ENCODE peak calls at places on chromosomes 2 and 18, in nine cellular contexts. One of them, this sample, is unnamed.

GRCh38 chr18:23689031-23689615 is at the start of gene LAMA3:
- DNase-seq in neural progenitor cell: peak
- DNase-seq in Karpas-422: no peak
- DNase-seq in H9: no peak
- DNase-seq in IMR-90: peak
- DNase-seq in fibroblast of lung: peak
- DNase-seq in mesendoderm: peak
- DNase-seq in GM23248: peak
- DNase-seq in neuronal stem cell: peak
- DNase-seq in this sample: peak

GRCh38 chr2:177282101-177282573 is 17.6 kb upstream of the NFE2L2 start:
- DNase-seq in H9: no peak
- DNase-seq in GM23248: peak
- DNase-seq in neural progenitor cell: no peak
- DNase-seq in mesendoderm: peak
- DNase-seq in fibroblast of lung: no peak
- DNase-seq in Karpas-422: no peak
- DNase-seq in neuronal stem cell: no peak
- DNase-seq in IMR-90: peak
- DNase-seq in this sample: no peak

GRCh38 chr18:61738488-61738887 is 154.3 kb downstream of the RNF152 start:
- DNase-seq in neuronal stem cell: no peak
- DNase-seq in GM23248: peak
- DNase-seq in mesendoderm: no peak
- DNase-seq in Karpas-422: no peak
- DNase-seq in IMR-90: peak
- DNase-seq in fibroblast of lung: peak
- DNase-seq in neural progenitor cell: no peak
- DNase-seq in H9: no peak
- DNase-seq in this sample: peak

GRCh38 chr2:177172034-177172880 is 40.3 kb upstream of the HNRNPA3 start:
- DNase-seq in IMR-90: peak
- DNase-seq in H9: no peak
- DNase-seq in neural progenitor cell: no peak
- DNase-seq in neuronal stem cell: no peak
- DNase-seq in Karpas-422: no peak
- DNase-seq in fibroblast of lung: peak
- DNase-seq in mesendoderm: peak
- DNase-seq in GM23248: peak
- DNase-seq in this sample: peak

GRCh38 chr2:152723918-152724317 is 5.5 kb downstream of the ARL6IP6 start:
- DNase-seq in H9: no peak
- DNase-seq in mesendoderm: no peak
- DNase-seq in neuronal stem cell: no peak
- DNase-seq in GM23248: no peak
- DNase-seq in neural progenitor cell: no peak
- DNase-seq in IMR-90: no peak
- DNase-seq in fibroblast of lung: no peak
- DNase-seq in Karpas-422: no peak
- DNase-seq in this sample: no peak

GRCh38 chr2:138035597-138036217 is 71.4 kb downstream of the HNMT start:
- DNase-seq in neuronal stem cell: no peak
- DNase-seq in neural progenitor cell: peak
- DNase-seq in GM23248: peak
- DNase-seq in Karpas-422: no peak
- DNase-seq in fibroblast of lung: peak
- DNase-seq in H9: no peak
- DNase-seq in mesendoderm: peak
- DNase-seq in IMR-90: no peak
- DNase-seq in this sample: peak

GRCh38 chr2:112869258-112869842 is 32.8 kb upstream of the IL1B start:
- DNase-seq in fibroblast of lung: peak
- DNase-seq in Karpas-422: no peak
- DNase-seq in neural progenitor cell: no peak
- DNase-seq in H9: no peak
- DNase-seq in mesendoderm: no peak
- DNase-seq in neuronal stem cell: no peak
- DNase-seq in GM23248: peak
- DNase-seq in IMR-90: peak
- DNase-seq in this sample: peak

GRCh38 chr18:11147962-11148654 is 1.3 kb downstream of the PIEZO2 start:
- DNase-seq in neuronal stem cell: no peak
- DNase-seq in mesendoderm: peak
- DNase-seq in fibroblast of lung: no peak
- DNase-seq in IMR-90: no peak
- DNase-seq in neural progenitor cell: no peak
- DNase-seq in Karpas-422: no peak
- DNase-seq in GM23248: peak
- DNase-seq in H9: peak
- DNase-seq in this sample: no peak

GRCh38 chr2:110906613-110907365 is 174.4 kb downstream of the ACOXL start:
- DNase-seq in neuronal stem cell: no peak
- DNase-seq in GM23248: no peak
- DNase-seq in IMR-90: no peak
- DNase-seq in Karpas-422: no peak
- DNase-seq in neural progenitor cell: no peak
- DNase-seq in mesendoderm: no peak
- DNase-seq in H9: no peak
- DNase-seq in fibroblast of lung: no peak
- DNase-seq in this sample: no peak

DNA sequence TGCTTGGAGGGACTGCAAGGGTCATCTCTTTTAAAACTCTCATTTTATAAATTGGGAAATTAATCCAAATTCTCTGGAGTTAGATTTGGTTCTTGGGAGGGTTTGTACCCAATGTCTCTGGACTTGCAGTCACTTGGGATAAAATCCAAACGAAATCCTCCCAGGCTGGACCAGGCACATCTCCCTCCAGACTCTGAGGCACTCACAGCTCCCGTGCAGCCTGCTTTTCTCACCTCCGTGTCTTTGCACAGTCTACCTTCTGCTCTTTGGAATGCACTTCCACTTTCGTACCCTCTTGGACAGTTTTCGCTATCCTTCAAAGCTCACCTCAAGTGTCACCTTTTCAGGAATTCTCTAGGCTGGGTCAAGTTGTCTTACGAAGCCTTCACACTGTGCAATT is 166.3 kb downstream of the MYCN start:
- DNase-seq in mesendoderm: no peak
- DNase-seq in neuronal stem cell: no peak
- DNase-seq in IMR-90: no peak
- DNase-seq in GM23248: no peak
- DNase-seq in neural progenitor cell: no peak
- DNase-seq in fibroblast of lung: no peak
- DNase-seq in Karpas-422: no peak
- DNase-seq in H9: no peak
- DNase-seq in this sample: no peak
- H3K9ac ChIP-seq in mesendoderm: peak
- H3K9ac ChIP-seq in neuronal stem cell: no peak
- H3K9ac ChIP-seq in IMR-90: no peak
- H3K9ac ChIP-seq in GM23248: no peak
- H3K9ac ChIP-seq in neural progenitor cell: no peak
- H3K9ac ChIP-seq in fibroblast of lung: no peak
- H3K9ac ChIP-seq in Karpas-422: no peak
- H3K9ac ChIP-seq in H9: no peak
- H3K9ac ChIP-seq in this sample: no peak

GRCh38 chr2:105328281-105329196 is 996 bp downstream of the TGFBRAP1 start:
- DNase-seq in H9: no peak
- DNase-seq in mesendoderm: peak
- DNase-seq in IMR-90: peak
- DNase-seq in GM23248: peak
- DNase-seq in neural progenitor cell: no peak
- DNase-seq in Karpas-422: peak
- DNase-seq in fibroblast of lung: peak
- DNase-seq in neuronal stem cell: no peak
- DNase-seq in this sample: peak

GRCh38 chr2:105327690-105328089 is 1.8 kb downstream of the TGFBRAP1 start:
- DNase-seq in Karpas-422: no peak
- DNase-seq in fibroblast of lung: no peak
- DNase-seq in IMR-90: no peak
- DNase-seq in H9: no peak
- DNase-seq in neuronal stem cell: no peak
- DNase-seq in mesendoderm: no peak
- DNase-seq in GM23248: no peak
- DNase-seq in neural progenitor cell: no peak
- DNase-seq in this sample: no peak

GRCh38 chr2:105329561-105330495 is at the start of gene TGFBRAP1:
- DNase-seq in GM23248: peak
- DNase-seq in Karpas-422: peak
- DNase-seq in H9: peak
- DNase-seq in neural progenitor cell: peak
- DNase-seq in IMR-90: peak
- DNase-seq in mesendoderm: peak
- DNase-seq in fibroblast of lung: peak
- DNase-seq in neuronal stem cell: peak
- DNase-seq in this sample: peak

GRCh38 chr2:105330681-105331375 is 1.3 kb upstream of the TGFBRAP1 start:
- DNase-seq in H9: no peak
- DNase-seq in Karpas-422: no peak
- DNase-seq in neuronal stem cell: no peak
- DNase-seq in mesendoderm: peak
- DNase-seq in IMR-90: no peak
- DNase-seq in neural progenitor cell: no peak
- DNase-seq in GM23248: no peak
- DNase-seq in fibroblast of lung: no peak
- DNase-seq in this sample: no peak

GRCh38 chr2:105329197-105329554 is 359 bp downstream of the TGFBRAP1 start:
- DNase-seq in GM23248: peak
- DNase-seq in neural progenitor cell: no peak
- DNase-seq in neuronal stem cell: no peak
- DNase-seq in H9: no peak
- DNase-seq in fibroblast of lung: no peak
- DNase-seq in mesendoderm: no peak
- DNase-seq in IMR-90: no peak
- DNase-seq in Karpas-422: peak
- DNase-seq in this sample: no peak
- H3K9ac ChIP-seq in GM23248: peak
- H3K9ac ChIP-seq in neural progenitor cell: no peak
- H3K9ac ChIP-seq in neuronal stem cell: peak
- H3K9ac ChIP-seq in H9: peak
- H3K9ac ChIP-seq in fibroblast of lung: peak
- H3K9ac ChIP-seq in mesendoderm: peak
- H3K9ac ChIP-seq in IMR-90: peak
- H3K9ac ChIP-seq in Karpas-422: peak
- H3K9ac ChIP-seq in this sample: peak

GRCh38 chr2:17539993-17540812 is at the start of gene VSNL1:
- DNase-seq in H9: peak
- DNase-seq in GM23248: peak
- DNase-seq in fibroblast of lung: peak
- DNase-seq in IMR-90: peak
- DNase-seq in mesendoderm: peak
- DNase-seq in neuronal stem cell: peak
- DNase-seq in Karpas-422: no peak
- DNase-seq in neural progenitor cell: peak
- DNase-seq in this sample: peak
- H3K9ac ChIP-seq in H9: peak
- H3K9ac ChIP-seq in GM23248: peak
- H3K9ac ChIP-seq in fibroblast of lung: peak
- H3K9ac ChIP-seq in IMR-90: no peak
- H3K9ac ChIP-seq in mesendoderm: peak
- H3K9ac ChIP-seq in neuronal stem cell: peak
- H3K9ac ChIP-seq in Karpas-422: no peak
- H3K9ac ChIP-seq in neural progenitor cell: no peak
- H3K9ac ChIP-seq in this sample: peak

GRCh38 chr2:161141033-161141432 is 19.2 kb upstream of the TANK start:
- DNase-seq in H9: no peak
- DNase-seq in GM23248: no peak
- DNase-seq in mesendoderm: no peak
- DNase-seq in IMR-90: no peak
- DNase-seq in fibroblast of lung: no peak
- DNase-seq in Karpas-422: no peak
- DNase-seq in neural progenitor cell: no peak
- DNase-seq in neuronal stem cell: no peak
- DNase-seq in this sample: no peak
- H3K9ac ChIP-seq in H9: no peak
- H3K9ac ChIP-seq in GM23248: no peak
- H3K9ac ChIP-seq in mesendoderm: no peak
- H3K9ac ChIP-seq in IMR-90: no peak
- H3K9ac ChIP-seq in fibroblast of lung: no peak
- H3K9ac ChIP-seq in Karpas-422: no peak
- H3K9ac ChIP-seq in neural progenitor cell: no peak
- H3K9ac ChIP-seq in neuronal stem cell: no peak
- H3K9ac ChIP-seq in this sample: no peak

GRCh38 chr2:104656496-104657310 is 197.2 kb upstream of the POU3F3 start:
- DNase-seq in neuronal stem cell: no peak
- DNase-seq in H9: no peak
- DNase-seq in Karpas-422: no peak
- DNase-seq in GM23248: no peak
- DNase-seq in IMR-90: no peak
- DNase-seq in neural progenitor cell: peak
- DNase-seq in fibroblast of lung: no peak
- DNase-seq in mesendoderm: peak
- DNase-seq in this sample: no peak
- H3K9ac ChIP-seq in neuronal stem cell: no peak
- H3K9ac ChIP-seq in H9: no peak
- H3K9ac ChIP-seq in Karpas-422: no peak
- H3K9ac ChIP-seq in GM23248: no peak
- H3K9ac ChIP-seq in IMR-90: no peak
- H3K9ac ChIP-seq in neural progenitor cell: no peak
- H3K9ac ChIP-seq in fibroblast of lung: no peak
- H3K9ac ChIP-seq in mesendoderm: no peak
- H3K9ac ChIP-seq in this sample: no peak

DNA sequence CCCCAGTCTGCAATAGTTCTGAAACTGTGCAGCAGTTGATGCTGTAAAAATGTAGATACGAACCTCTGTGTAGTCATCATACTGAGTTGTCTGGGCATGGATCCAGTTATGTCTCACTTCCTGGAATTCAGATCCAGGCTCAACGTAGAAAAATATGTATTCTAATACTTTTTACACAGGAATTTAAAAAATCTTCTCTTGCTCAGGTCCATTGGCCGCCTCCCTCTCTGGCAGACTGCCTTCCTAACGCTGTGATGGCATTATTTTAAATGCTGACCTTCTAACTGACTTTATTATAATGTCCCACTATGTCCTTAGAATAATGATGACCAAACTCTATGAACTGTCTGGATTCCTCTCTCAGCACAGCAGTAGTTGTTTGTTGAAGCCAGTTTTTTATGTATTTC is 119.6 kb downstream of the FEZ2 start:
- DNase-seq in H9: no peak
- DNase-seq in GM23248: peak
- DNase-seq in Karpas-422: no peak
- DNase-seq in mesendoderm: no peak
- DNase-seq in neuronal stem cell: no peak
- DNase-seq in neural progenitor cell: no peak
- DNase-seq in fibroblast of lung: peak
- DNase-seq in IMR-90: peak
- DNase-seq in this sample: peak
- H3K9ac ChIP-seq in H9: no peak
- H3K9ac ChIP-seq in GM23248: peak
- H3K9ac ChIP-seq in Karpas-422: no peak
- H3K9ac ChIP-seq in mesendoderm: no peak
- H3K9ac ChIP-seq in neuronal stem cell: no peak
- H3K9ac ChIP-seq in neural progenitor cell: no peak
- H3K9ac ChIP-seq in fibroblast of lung: no peak
- H3K9ac ChIP-seq in IMR-90: no peak
- H3K9ac ChIP-seq in this sample: peak